ENCODE peak calls at places on chromosomes 12 and 14, in six cellular contexts. One of them, this sample, is unnamed.
A peak's percentile ranks its signal among the peaks of the same experiment; 100 is the strongest.

GRCh38 chr12:4648099-4648498 is 752 bp downstream of the AKAP3 start:
- DNase-seq in A549: no peak
- DNase-seq in K562: no peak
- DNase-seq in endothelial cell of umbilical vein: no peak
- DNase-seq in GM12878: no peak
- DNase-seq in HepG2: no peak
- DNase-seq in this sample: peak; percentile 47

GRCh38 chr14:36766974-36767373 is 105.3 kb downstream of the PAX9 start:
- DNase-seq in GM12878: no peak
- DNase-seq in HepG2: no peak
- DNase-seq in A549: no peak
- DNase-seq in endothelial cell of umbilical vein: no peak
- DNase-seq in K562: no peak
- DNase-seq in this sample: no peak

GRCh38 chr12:121238086-121238485 is 28.2 kb downstream of the P2RX4 start:
- DNase-seq in K562: no peak
- DNase-seq in endothelial cell of umbilical vein: no peak
- DNase-seq in HepG2: no peak
- DNase-seq in GM12878: no peak
- DNase-seq in A549: no peak
- DNase-seq in this sample: no peak

GRCh38 chr14:51845811-51846210 is 14.6 kb upstream of the GNG2 start:
- DNase-seq in GM12878: no peak
- DNase-seq in K562: no peak
- DNase-seq in HepG2: no peak
- DNase-seq in endothelial cell of umbilical vein: no peak
- DNase-seq in A549: no peak
- DNase-seq in this sample: peak; percentile 49

GRCh38 chr14:85528080-85528881 is 1.7 kb upstream of the FLRT2 start:
- DNase-seq in HepG2: peak; percentile 41
- DNase-seq in K562: no peak
- DNase-seq in A549: peak; percentile 93
- DNase-seq in GM12878: no peak
- DNase-seq in endothelial cell of umbilical vein: peak; percentile 94
- DNase-seq in this sample: no peak

GRCh38 chr12:53940448-53941014 is 1.9 kb downstream of the HOXC13 start:
- DNase-seq in HepG2: no peak
- DNase-seq in A549: no peak
- DNase-seq in K562: no peak
- DNase-seq in endothelial cell of umbilical vein: no peak
- DNase-seq in GM12878: no peak
- DNase-seq in this sample: no peak

GRCh38 chr14:58362798-58363412 is 32.8 kb upstream of the TOMM20L start:
- DNase-seq in K562: peak; percentile 16
- DNase-seq in GM12878: no peak
- DNase-seq in HepG2: peak; percentile 41
- DNase-seq in endothelial cell of umbilical vein: peak; percentile 28
- DNase-seq in A549: peak; percentile 51
- DNase-seq in this sample: peak; percentile 37

GRCh38 chr14:90795744-90796143 is 20.5 kb downstream of the TTC7B start:
- DNase-seq in A549: peak; percentile 31
- DNase-seq in K562: no peak
- DNase-seq in HepG2: no peak
- DNase-seq in endothelial cell of umbilical vein: peak; percentile 92
- DNase-seq in GM12878: no peak
- DNase-seq in this sample: peak; percentile 59

GRCh38 chr12:7716391-7716790 is 5.2 kb downstream of the DPPA3 start:
- DNase-seq in GM12878: no peak
- DNase-seq in K562: peak; percentile 20
- DNase-seq in HepG2: peak; percentile 55
- DNase-seq in A549: peak; percentile 43
- DNase-seq in endothelial cell of umbilical vein: no peak
- DNase-seq in this sample: peak; percentile 47

GRCh38 chr12:93467351-93468007 is at the start of gene MRPL42:
- DNase-seq in HepG2: peak; percentile 85
- DNase-seq in K562: peak; percentile 95
- DNase-seq in endothelial cell of umbilical vein: peak; percentile 91
- DNase-seq in A549: peak; percentile 94
- DNase-seq in GM12878: peak; percentile 73
- DNase-seq in this sample: peak; percentile 95

GRCh38 chr12:56931474-56931978 is 2.7 kb downstream of the SDR9C7 start:
- DNase-seq in endothelial cell of umbilical vein: peak; percentile 5
- DNase-seq in A549: peak; percentile 55
- DNase-seq in GM12878: no peak
- DNase-seq in K562: peak; percentile 92
- DNase-seq in HepG2: peak; percentile 27
- DNase-seq in this sample: peak; percentile 93

GRCh38 chr14:64983439-64984310 is 3.0 kb upstream of the FNTB start:
- DNase-seq in K562: peak; percentile 57
- DNase-seq in HepG2: peak; percentile 45
- DNase-seq in GM12878: no peak
- DNase-seq in A549: peak; percentile 70
- DNase-seq in endothelial cell of umbilical vein: peak; percentile 76
- DNase-seq in this sample: peak; percentile 75

GRCh38 chr14:72643317-72643801 is 250.5 kb downstream of the DPF3 start:
- DNase-seq in GM12878: no peak
- DNase-seq in K562: no peak
- DNase-seq in HepG2: no peak
- DNase-seq in A549: peak; percentile 69
- DNase-seq in endothelial cell of umbilical vein: peak; percentile 96
- DNase-seq in this sample: no peak

GRCh38 chr12:52870361-52871290 is 21.8 kb upstream of the KRT78 start:
- DNase-seq in GM12878: no peak
- DNase-seq in A549: peak; percentile 83
- DNase-seq in K562: peak; percentile 85
- DNase-seq in HepG2: peak; percentile 45
- DNase-seq in endothelial cell of umbilical vein: peak; percentile 32
- DNase-seq in this sample: peak; percentile 68

GRCh38 chr12:45260854-45261253 is 45.0 kb downstream of the ANO6 start:
- DNase-seq in K562: no peak
- DNase-seq in endothelial cell of umbilical vein: no peak
- DNase-seq in HepG2: no peak
- DNase-seq in A549: no peak
- DNase-seq in GM12878: no peak
- DNase-seq in this sample: no peak

GRCh38 chr12:45257185-45257585 is 41.3 kb downstream of the ANO6 start:
- DNase-seq in GM12878: no peak
- DNase-seq in HepG2: no peak
- DNase-seq in endothelial cell of umbilical vein: no peak
- DNase-seq in A549: no peak
- DNase-seq in K562: no peak
- DNase-seq in this sample: peak; percentile 93

GRCh38 chr12:45260481-45260824 is 44.6 kb downstream of the ANO6 start:
- DNase-seq in A549: no peak
- DNase-seq in K562: no peak
- DNase-seq in HepG2: no peak
- DNase-seq in GM12878: no peak
- DNase-seq in endothelial cell of umbilical vein: no peak
- DNase-seq in this sample: no peak

GRCh38 chr12:45263587-45263986 is 47.7 kb downstream of the ANO6 start:
- DNase-seq in A549: no peak
- DNase-seq in GM12878: no peak
- DNase-seq in K562: no peak
- DNase-seq in endothelial cell of umbilical vein: no peak
- DNase-seq in HepG2: no peak
- DNase-seq in this sample: no peak

GRCh38 chr12:45259732-45260480 is 44.0 kb downstream of the ANO6 start:
- DNase-seq in GM12878: no peak
- DNase-seq in endothelial cell of umbilical vein: peak; percentile 68
- DNase-seq in HepG2: peak; percentile 91
- DNase-seq in K562: no peak
- DNase-seq in A549: peak; percentile 46
- DNase-seq in this sample: peak; percentile 84
- TF ChIP-seq MAX in GM12878: no peak
- TF ChIP-seq MAX in endothelial cell of umbilical vein: no peak
- TF ChIP-seq MAX in HepG2: no peak
- TF ChIP-seq MAX in K562: no peak
- TF ChIP-seq MAX in A549: no peak
- TF ChIP-seq MAX in this sample: peak; percentile 24

DNA sequence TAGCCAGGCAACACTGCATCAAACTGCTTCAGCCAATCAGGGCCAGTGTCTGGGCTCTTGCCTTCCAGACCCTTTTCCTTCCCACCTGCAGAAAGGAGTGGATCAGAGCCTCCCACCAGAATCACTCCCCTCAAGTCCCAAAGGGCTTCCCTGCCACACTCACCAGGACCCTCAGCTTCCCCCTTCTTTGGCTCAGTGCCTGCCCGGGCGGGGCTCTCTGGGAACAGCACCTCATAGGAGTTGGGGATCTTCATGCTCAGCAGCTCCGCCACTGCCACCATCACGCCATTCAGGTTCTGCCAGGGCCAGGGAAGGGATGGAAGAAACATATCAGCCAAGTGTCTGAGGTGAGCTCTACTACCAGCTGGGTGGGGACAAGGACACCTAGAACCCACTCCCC is 9.3 kb upstream of the PRKAG1 start:
- DNase-seq in endothelial cell of umbilical vein: no peak
- DNase-seq in A549: no peak
- DNase-seq in GM12878: no peak
- DNase-seq in HepG2: no peak
- DNase-seq in K562: no peak
- DNase-seq in this sample: no peak
- TF ChIP-seq MYC in endothelial cell of umbilical vein: no peak
- TF ChIP-seq MYC in A549: no peak
- TF ChIP-seq MYC in GM12878: no peak
- TF ChIP-seq MYC in HepG2: no peak
- TF ChIP-seq MYC in K562: no peak
- TF ChIP-seq MYC in this sample: no peak

GRCh38 chr14:54566410-54567223 is at the start of gene SAMD4A:
- DNase-seq in A549: peak; percentile 88
- DNase-seq in endothelial cell of umbilical vein: peak; percentile 84
- DNase-seq in K562: peak; percentile 86
- DNase-seq in GM12878: no peak
- DNase-seq in HepG2: peak; percentile 48
- DNase-seq in this sample: peak; percentile 68

GRCh38 chr14:54564799-54565235 is 2.1 kb upstream of the SAMD4A start:
- DNase-seq in A549: peak; percentile 66
- DNase-seq in K562: peak; percentile 43
- DNase-seq in HepG2: peak; percentile 13
- DNase-seq in GM12878: no peak
- DNase-seq in endothelial cell of umbilical vein: peak; percentile 72
- DNase-seq in this sample: peak; percentile 24

GRCh38 chr14:54565236-54566151 is 1.4 kb upstream of the SAMD4A start:
- DNase-seq in K562: peak; percentile 82
- DNase-seq in endothelial cell of umbilical vein: peak; percentile 94
- DNase-seq in GM12878: no peak
- DNase-seq in A549: peak; percentile 83
- DNase-seq in HepG2: peak; percentile 83
- DNase-seq in this sample: peak; percentile 51

GRCh38 chr14:54567224-54567633 is 301 bp downstream of the SAMD4A start:
- DNase-seq in A549: peak; percentile 35
- DNase-seq in K562: peak; percentile 28
- DNase-seq in HepG2: no peak
- DNase-seq in endothelial cell of umbilical vein: no peak
- DNase-seq in GM12878: no peak
- DNase-seq in this sample: no peak

DNA sequence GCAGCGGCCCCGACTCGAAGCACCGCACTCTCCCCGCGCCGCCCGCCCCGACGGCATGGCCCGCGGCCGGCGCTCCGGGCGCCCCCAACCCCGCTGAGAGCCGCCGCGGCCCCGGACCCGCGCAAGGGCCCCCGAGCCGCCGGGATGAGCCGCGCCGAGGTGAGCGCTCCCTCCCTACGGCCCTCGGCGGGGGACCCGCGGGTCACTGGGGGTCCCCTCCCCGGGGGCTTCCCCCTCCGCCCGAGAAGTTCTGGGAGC is 847 bp upstream of the SAMD4A start:
- DNase-seq in A549: no peak
- DNase-seq in GM12878: no peak
- DNase-seq in endothelial cell of umbilical vein: no peak
- DNase-seq in K562: no peak
- DNase-seq in HepG2: no peak
- DNase-seq in this sample: no peak
- TF ChIP-seq POLR2A in A549: no peak
- TF ChIP-seq POLR2A in GM12878: no peak
- TF ChIP-seq POLR2A in endothelial cell of umbilical vein: no peak
- TF ChIP-seq POLR2A in K562: no peak
- TF ChIP-seq POLR2A in HepG2: no peak
- TF ChIP-seq POLR2A in this sample: no peak

GRCh38 chr12:77751939-77752338 is 78.8 kb upstream of the NAV3 start:
- DNase-seq in HepG2: no peak
- DNase-seq in GM12878: no peak
- DNase-seq in endothelial cell of umbilical vein: peak; percentile 82
- DNase-seq in K562: no peak
- DNase-seq in A549: no peak
- DNase-seq in this sample: no peak

GRCh38 chr12:77742631-77743030 is 88.1 kb upstream of the NAV3 start:
- DNase-seq in HepG2: peak; percentile 7
- DNase-seq in GM12878: no peak
- DNase-seq in K562: no peak
- DNase-seq in A549: peak; percentile 29
- DNase-seq in endothelial cell of umbilical vein: no peak
- DNase-seq in this sample: no peak

GRCh38 chr12:77741974-77742517 is 88.6 kb upstream of the NAV3 start:
- DNase-seq in A549: no peak
- DNase-seq in HepG2: peak; percentile 1
- DNase-seq in GM12878: no peak
- DNase-seq in endothelial cell of umbilical vein: no peak
- DNase-seq in K562: no peak
- DNase-seq in this sample: no peak

GRCh38 chr12:77746108-77746507 is 84.6 kb upstream of the NAV3 start:
- DNase-seq in K562: no peak
- DNase-seq in GM12878: peak; percentile 83
- DNase-seq in A549: no peak
- DNase-seq in endothelial cell of umbilical vein: peak; percentile 51
- DNase-seq in HepG2: no peak
- DNase-seq in this sample: no peak
- TF ChIP-seq MAX in K562: no peak
- TF ChIP-seq MAX in GM12878: no peak
- TF ChIP-seq MAX in A549: no peak
- TF ChIP-seq MAX in endothelial cell of umbilical vein: no peak
- TF ChIP-seq MAX in HepG2: no peak
- TF ChIP-seq MAX in this sample: no peak

DNA sequence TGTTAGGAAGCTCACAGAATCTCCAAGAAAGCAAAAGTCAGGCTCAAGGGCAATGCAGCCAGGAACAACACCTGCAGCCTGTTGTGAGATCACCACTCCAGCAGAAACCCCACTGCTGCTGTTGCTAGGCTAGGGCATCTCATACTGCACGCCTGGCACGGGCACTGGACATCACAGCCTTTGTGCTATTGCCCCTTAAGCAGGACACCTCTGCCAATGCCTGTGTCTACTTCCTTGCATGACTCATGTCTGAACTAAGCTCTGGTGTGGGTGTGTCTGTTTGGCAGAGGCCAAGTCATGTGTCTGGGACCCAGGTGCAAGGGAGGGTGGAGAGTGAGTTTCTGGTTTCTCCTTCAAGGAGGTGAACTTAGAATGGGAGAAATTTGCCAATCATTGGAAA is 10.0 kb upstream of the DDX47 start:
- DNase-seq in GM12878: no peak
- DNase-seq in A549: peak; percentile 98
- DNase-seq in K562: peak; percentile 75
- DNase-seq in endothelial cell of umbilical vein: peak; percentile 89
- DNase-seq in HepG2: peak; percentile 62
- DNase-seq in this sample: peak; percentile 68
- TF ChIP-seq MYC in GM12878: no peak
- TF ChIP-seq MYC in A549: no peak
- TF ChIP-seq MYC in K562: no peak
- TF ChIP-seq MYC in endothelial cell of umbilical vein: no peak
- TF ChIP-seq MYC in HepG2: no peak
- TF ChIP-seq MYC in this sample: no peak

GRCh38 chr14:101809671-101810514 is 48.4 kb downstream of the PPP2R5C start:
- DNase-seq in HepG2: peak; percentile 91
- DNase-seq in GM12878: peak; percentile 88
- DNase-seq in endothelial cell of umbilical vein: peak; percentile 95
- DNase-seq in A549: peak; percentile 96
- DNase-seq in K562: peak; percentile 89
- DNase-seq in this sample: peak; percentile 94
- TF ChIP-seq POLR2A in HepG2: peak; percentile 85
- TF ChIP-seq POLR2A in GM12878: peak; percentile 86
- TF ChIP-seq POLR2A in endothelial cell of umbilical vein: peak; percentile 62
- TF ChIP-seq POLR2A in A549: peak; percentile 45
- TF ChIP-seq POLR2A in K562: peak; percentile 75
- TF ChIP-seq POLR2A in this sample: peak; percentile 56

This sample was measured in NB4.